ENCODE peak calls at places on chromosomes 4 and X, in nine cellular contexts. K is substantia nigra, P is EL, T is frontal cortex, Y is A172, E is globus pallidus, D is lower lobe of right lung, H is T-helper 1 cell, F is AG08396. I is an unnamed sample.

GRCh38 chrX:137565921-137566745 is at the start of gene ZIC3:
- DNase-seq in F (peak), K (peak), E (peak), T (peak), Y (no peak), D (peak), P (no peak), H (no peak), I (no peak)

GRCh38 chr4:65559270-65559669 is 111.0 kb downstream of the EPHA5 start:
- DNase-seq in T (no peak), Y (no peak), E (no peak), P (no peak), K (no peak), D (no peak), F (no peak), H (no peak), I (no peak)

GRCh38 chrX:9525511-9526248 is 60.8 kb downstream of the TBL1X start:
- DNase-seq in T (no peak), Y (no peak), E (no peak), P (no peak), D (no peak), F (no peak), H (no peak), K (no peak), I (no peak)

GRCh38 chr4:99201687-99202086 is 17.4 kb downstream of the ADH6 start:
- DNase-seq in E (no peak), T (no peak), Y (no peak), K (no peak), F (peak), H (no peak), D (no peak), P (no peak), I (no peak)

GRCh38 chr4:26178874-26179273 is 141.9 kb upstream of the RBPJ start:
- DNase-seq in H (no peak), Y (no peak), K (no peak), E (no peak), F (no peak), T (no peak), P (no peak), D (no peak), I (no peak)

GRCh38 chr4:40240040-40240653 is 43.3 kb downstream of the RHOH start:
- DNase-seq in Y (no peak), H (no peak), F (no peak), K (no peak), T (no peak), D (no peak), E (no peak), P (peak), I (no peak)

GRCh38 chr4:13539047-13539720 is 5.1 kb downstream of the NKX3-2 start:
- DNase-seq in T (peak), Y (no peak), F (peak), P (no peak), H (no peak), E (no peak), K (no peak), D (no peak), I (no peak)

GRCh38 chrX:9928083-9928482 is 39.1 kb upstream of the CLDN34 start:
- DNase-seq in T (no peak), K (peak), E (peak), P (no peak), H (no peak), Y (no peak), D (no peak), F (no peak), I (no peak)

GRCh38 chr4:82776925-82777542 is 21.6 kb downstream of the SCD5 start:
- DNase-seq in E (no peak), H (no peak), P (peak), D (no peak), F (no peak), T (no peak), Y (no peak), K (no peak), I (no peak)

GRCh38 chr4:28723371-28723770 is 1862.7 kb downstream of the STIM2 start:
- DNase-seq in E (no peak), H (no peak), D (no peak), Y (no peak), T (no peak), K (no peak), F (no peak), P (no peak), I (no peak)

GRCh38 chr4:150960079-150960478 is 55.0 kb downstream of the LRBA start:
- DNase-seq in F (peak), H (no peak), E (no peak), K (no peak), Y (peak), D (no peak), T (no peak), P (peak), I (peak)

GRCh38 chr4:56400560-56400959 is 13.3 kb upstream of the AASDH start:
- DNase-seq in P (no peak), H (no peak), K (no peak), T (no peak), F (no peak), D (no peak), Y (no peak), E (no peak), I (no peak)

GRCh38 chrX:145813081-145813480 is 4.5 kb upstream of the SLITRK2 start:
- DNase-seq in T (no peak), P (no peak), D (no peak), E (no peak), F (no peak), K (no peak), H (no peak), Y (no peak), I (no peak)

GRCh38 chr4:38514465-38515146 is 149.4 kb upstream of the KLF3 start:
- DNase-seq in Y (no peak), P (no peak), K (no peak), H (no peak), D (no peak), E (no peak), F (no peak), T (no peak), I (no peak)

GRCh38 chr4:8721621-8722020 is 129.1 kb downstream of the CPZ start:
- DNase-seq in K (no peak), H (no peak), T (no peak), E (no peak), Y (no peak), D (peak), F (no peak), P (no peak), I (no peak)

GRCh38 chr4:118277243-118277642 is 75.6 kb downstream of the PRSS12 start:
- DNase-seq in T (no peak), H (no peak), D (no peak), F (no peak), E (no peak), K (no peak), Y (no peak), P (no peak), I (no peak)

GRCh38 chrX:95218964-95219363 is 1465.7 kb upstream of the DIAPH2 start:
- DNase-seq in K (no peak), H (no peak), P (no peak), F (no peak), E (no peak), D (no peak), T (no peak), Y (no peak), I (no peak)

GRCh38 chrX:150032742-150033141 is 94.5 kb upstream of the EOLA2 start:
- DNase-seq in H (no peak), Y (peak), F (peak), P (peak), D (no peak), E (no peak), K (no peak), T (no peak), I (peak)

GRCh38 chr4:184825394-184826314 is at the start of gene ACSL1:
- DNase-seq in T (peak), D (peak), H (peak), E (peak), K (peak), Y (no peak), P (peak), F (peak), I (peak)